ENCODE peak calls at places on chromosomes 13 and 19, in seven cellular contexts. K is epithelial cell of proximal tubule, R is GM12878, B is AG09309, X is heart left ventricle, N is upper lobe of right lung, Y is Calu3. H is an unnamed sample.

GRCh38 chr13:97855570-97855970 is 97.9 kb upstream of the IPO5 start:
- DNase-seq in N (no peak), Y (peak), K (peak), R (peak), X (peak), B (peak), H (no peak)

GRCh38 chr19:34308381-34309367 is 54.3 kb downstream of the GARRE1 start:
- DNase-seq in B (no peak), R (no peak), K (no peak), N (no peak), Y (no peak), X (no peak), H (no peak)

GRCh38 chr19:38183227-38183914 is 40.7 kb downstream of the DPF1 start:
- DNase-seq in Y (no peak), R (no peak), N (no peak), K (no peak), X (peak), B (no peak), H (no peak)

GRCh38 chr19:55283548-55284393 is at the start of gene BRSK1:
- DNase-seq in Y (no peak), X (peak), R (no peak), B (no peak), K (no peak), N (no peak), H (no peak)

GRCh38 chr19:49387936-49388372 is at the start of gene KASH5:
- DNase-seq in R (no peak), Y (no peak), K (no peak), B (no peak), N (peak), X (peak), H (no peak)

GRCh38 chr19:55250262-55251036 is 8.4 kb downstream of the PPP6R1 start:
- DNase-seq in R (no peak), X (no peak), N (peak), K (no peak), B (no peak), Y (no peak), H (no peak)

GRCh38 chr19:15437355-15438123 is 12.2 kb downstream of the WIZ start:
- DNase-seq in X (no peak), R (no peak), Y (no peak), B (peak), K (no peak), N (no peak), H (no peak)

GRCh38 chr13:35917252-35917941 is 213.8 kb downstream of the DCLK1 start:
- DNase-seq in N (no peak), B (no peak), X (no peak), K (no peak), R (no peak), Y (no peak), H (no peak)

GRCh38 chr19:34232566-34233481 is 21.5 kb upstream of the GARRE1 start:
- DNase-seq in R (no peak), N (no peak), X (peak), K (peak), B (peak), Y (peak), H (no peak)

GRCh38 chr13:50236898-50237318 is 221.7 kb downstream of the KCNRG start:
- DNase-seq in N (no peak), X (no peak), B (no peak), K (no peak), Y (no peak), R (peak), H (no peak)

GRCh38 chr19:29525901-29526729 is at the start of gene VSTM2B:
- DNase-seq in Y (no peak), R (no peak), B (no peak), K (no peak), X (no peak), N (peak), H (peak)

GRCh38 chr13:71979616-71980015 is 112.6 kb upstream of the DACH1 start:
- DNase-seq in B (no peak), Y (no peak), R (no peak), K (no peak), N (no peak), X (no peak), H (no peak)

GRCh38 chr19:42412661-42413076 is 14.5 kb downstream of the LIPE start:
- DNase-seq in B (no peak), K (no peak), N (no peak), Y (no peak), X (no peak), R (no peak), H (no peak)

DNA sequence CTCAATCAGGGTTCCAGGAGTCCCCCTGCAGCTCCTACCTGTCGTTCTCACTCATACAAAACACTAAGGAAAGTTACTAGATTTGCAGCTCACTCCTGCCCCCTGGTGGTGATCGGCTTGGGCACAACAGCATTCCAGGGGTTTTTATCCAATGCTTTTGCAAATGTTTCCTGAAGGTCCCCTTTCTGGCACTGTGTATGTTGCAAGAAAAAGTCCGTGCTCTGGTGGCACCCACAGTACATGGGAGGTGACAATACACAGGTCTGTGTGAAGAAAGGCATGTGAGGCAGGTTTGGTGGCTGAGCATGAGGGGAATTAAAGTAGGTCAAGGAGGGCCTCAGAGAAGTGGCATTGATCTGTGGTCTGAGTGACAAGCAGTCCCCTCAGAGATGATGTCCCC is 8.6 kb upstream of the TYK2 start:
- DNase-seq in B (peak), X (peak), Y (peak), N (peak), R (peak), K (no peak), H (no peak)
- TF ChIP-seq CTCF in B (peak), X (peak), Y (peak), N (peak), R (peak), K (peak), H (peak)

GRCh38 chr13:77902319-77902963 is 16.2 kb downstream of the EDNRB start:
- DNase-seq in K (no peak), B (no peak), Y (no peak), N (no peak), R (no peak), X (no peak), H (no peak)
- TF ChIP-seq CTCF in K (no peak), B (no peak), Y (no peak), N (no peak), R (no peak), X (no peak), H (no peak)

GRCh38 chr13:99198630-99199029 is 2.0 kb upstream of the UBAC2 start:
- DNase-seq in N (no peak), K (no peak), R (no peak), Y (no peak), B (no peak), X (no peak), H (no peak)

GRCh38 chr13:99199541-99200432 is 867 bp upstream of the UBAC2 start:
- DNase-seq in B (no peak), R (no peak), K (no peak), Y (no peak), N (no peak), X (no peak), H (no peak)

GRCh38 chr13:99197257-99197651 is 3.4 kb upstream of the UBAC2 start:
- DNase-seq in X (no peak), Y (no peak), K (no peak), R (no peak), N (no peak), B (no peak), H (no peak)

GRCh38 chr13:99203601-99204579 is 3.2 kb downstream of the UBAC2 start:
- DNase-seq in X (no peak), K (no peak), Y (no peak), N (no peak), R (no peak), B (no peak), H (no peak)

DNA sequence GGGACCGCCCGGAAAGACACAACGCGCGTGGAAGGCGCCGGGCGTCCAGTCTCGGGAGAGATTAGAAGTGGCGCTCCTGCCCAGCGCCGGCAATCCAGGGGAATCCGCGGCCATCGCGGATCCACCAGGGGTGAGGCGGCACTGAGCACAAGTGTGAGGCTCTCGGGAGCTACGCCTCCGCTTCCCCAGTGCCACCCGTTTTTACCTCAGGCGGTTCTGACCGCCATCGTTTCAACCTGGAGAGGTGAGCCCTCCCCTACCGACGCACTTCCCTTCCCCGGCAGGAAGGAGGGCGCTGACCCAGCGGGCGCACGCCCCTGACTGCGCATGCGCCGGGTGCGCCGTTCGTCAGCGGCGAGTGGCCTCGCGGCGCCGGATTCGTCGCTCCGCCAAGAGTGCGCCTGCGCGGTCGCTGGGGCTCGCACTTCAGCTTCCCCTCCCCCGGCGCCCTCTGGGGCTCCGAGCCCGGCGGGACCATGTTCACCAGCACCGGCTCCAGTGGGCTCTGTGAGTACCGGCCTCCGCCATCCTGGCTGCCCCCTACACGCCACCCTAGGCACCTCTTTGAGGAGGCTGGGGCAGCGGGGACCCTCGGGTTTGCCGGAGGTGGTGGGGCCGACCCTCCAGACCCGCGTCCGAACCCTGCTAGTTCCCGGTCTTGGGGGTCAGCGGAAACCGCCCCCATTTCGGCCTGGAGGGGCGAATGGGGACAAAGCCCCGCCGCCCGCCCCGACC is at the start of gene UBAC2:
- DNase-seq in K (peak), R (peak), X (peak), Y (peak), N (peak), B (peak), H (peak)
- TF ChIP-seq CTCF in K (no peak), R (no peak), X (no peak), Y (no peak), N (no peak), B (no peak), H (peak)

GRCh38 chr19:1592023-1592754 is 476 bp downstream of the MBD3 start:
- DNase-seq in N (peak), B (peak), X (peak), K (no peak), Y (peak), R (peak), H (no peak)

GRCh38 chr19:1587872-1588271 is 4.8 kb downstream of the MBD3 start:
- DNase-seq in K (no peak), Y (no peak), N (no peak), R (no peak), B (no peak), X (no peak), H (no peak)

GRCh38 chr19:1590641-1591397 is 1.8 kb downstream of the MBD3 start:
- DNase-seq in R (no peak), B (no peak), N (no peak), X (no peak), Y (peak), K (no peak), H (no peak)

GRCh38 chr19:1591421-1592022 is 1.1 kb downstream of the MBD3 start:
- DNase-seq in R (no peak), Y (peak), X (no peak), K (no peak), B (no peak), N (no peak), H (no peak)

DNA sequence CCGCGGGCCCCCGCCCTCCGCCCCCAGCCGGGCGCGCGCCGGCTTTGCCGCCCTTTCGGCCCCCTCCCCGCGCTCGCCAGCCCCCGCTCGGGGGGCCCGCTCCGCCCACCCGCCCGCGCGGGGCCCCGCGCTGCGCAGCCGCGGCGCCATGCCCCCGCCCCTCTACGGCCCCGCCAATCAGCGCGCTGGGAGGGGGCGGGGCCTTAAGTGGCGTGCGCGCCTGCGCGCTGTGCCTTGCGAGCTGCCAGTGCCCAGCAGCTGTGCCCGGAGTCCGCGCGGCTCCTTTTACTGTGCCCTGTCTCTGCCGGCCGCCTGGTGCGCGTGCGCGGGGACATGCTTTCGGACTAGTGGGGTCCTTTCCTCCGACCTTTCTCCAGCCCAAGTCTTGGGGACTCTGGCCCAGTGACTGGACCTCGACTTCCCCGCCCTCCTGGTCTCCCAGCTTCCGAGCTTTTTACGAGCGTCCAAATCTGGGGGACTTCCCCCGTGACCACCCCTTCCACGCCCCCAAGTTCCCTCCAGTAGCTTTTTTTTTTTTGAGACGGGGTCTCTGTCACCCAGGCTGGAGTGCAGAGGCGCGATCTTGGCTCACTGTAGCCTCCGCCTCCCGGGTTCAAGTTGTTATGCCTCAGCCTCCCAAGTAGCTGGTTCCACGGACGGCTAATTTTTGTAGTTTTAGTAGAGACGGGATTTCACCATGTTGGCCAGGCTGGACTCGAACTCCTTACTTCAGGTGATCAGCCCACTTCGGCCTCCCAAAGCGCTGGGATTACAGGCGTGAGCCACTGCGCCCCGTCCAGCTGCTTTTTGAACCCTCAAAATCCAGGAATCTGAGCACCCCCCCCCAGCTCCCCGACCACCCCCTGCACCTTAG is at the start of gene MBD3:
- DNase-seq in N (peak), Y (peak), R (peak), B (peak), K (peak), X (peak), H (no peak)
- TF ChIP-seq CTCF in N (no peak), Y (no peak), R (no peak), B (no peak), K (no peak), X (no peak), H (no peak)

GRCh38 chr13:91576590-91576989 is 178.2 kb downstream of the GPC5 start:
- DNase-seq in B (no peak), K (no peak), X (no peak), N (no peak), R (no peak), Y (no peak), H (no peak)
- TF ChIP-seq CTCF in B (no peak), K (peak), X (no peak), N (no peak), R (peak), Y (no peak), H (peak)

GRCh38 chr19:17469092-17469370 is 1.3 kb upstream of the SLC27A1 start:
- DNase-seq in N (no peak), X (no peak), K (no peak), Y (no peak), B (no peak), R (no peak), H (no peak)

GRCh38 chr19:17469371-17470203 is 737 bp upstream of the SLC27A1 start:
- DNase-seq in Y (peak), R (peak), X (peak), B (peak), K (peak), N (peak), H (no peak)

GRCh38 chr19:17471410-17472125 is 1.2 kb downstream of the SLC27A1 start:
- DNase-seq in B (no peak), K (no peak), R (no peak), Y (no peak), N (no peak), X (no peak), H (no peak)

GRCh38 chr19:17468302-17469091 is 1.8 kb upstream of the SLC27A1 start:
- DNase-seq in Y (no peak), R (no peak), B (no peak), X (peak), N (peak), K (no peak), H (no peak)

GRCh38 chr19:17470204-17470841 is at the start of gene SLC27A1:
- DNase-seq in Y (peak), B (peak), X (peak), N (peak), R (peak), K (peak), H (peak)
- TF ChIP-seq CTCF in Y (no peak), B (no peak), X (no peak), N (no peak), R (no peak), K (no peak), H (peak)

GRCh38 chr19:33102893-33103292 is 21.9 kb downstream of the GPATCH1 start:
- DNase-seq in R (no peak), N (no peak), K (no peak), Y (no peak), B (no peak), X (no peak), H (no peak)

GRCh38 chr19:33111587-33111986 is 20.3 kb upstream of the WDR88 start:
- DNase-seq in N (no peak), B (no peak), K (no peak), X (no peak), R (no peak), Y (no peak), H (no peak)

GRCh38 chr19:33110201-33110910 is 21.6 kb upstream of the WDR88 start:
- DNase-seq in Y (no peak), B (no peak), N (no peak), R (no peak), X (no peak), K (peak), H (no peak)

DNA sequence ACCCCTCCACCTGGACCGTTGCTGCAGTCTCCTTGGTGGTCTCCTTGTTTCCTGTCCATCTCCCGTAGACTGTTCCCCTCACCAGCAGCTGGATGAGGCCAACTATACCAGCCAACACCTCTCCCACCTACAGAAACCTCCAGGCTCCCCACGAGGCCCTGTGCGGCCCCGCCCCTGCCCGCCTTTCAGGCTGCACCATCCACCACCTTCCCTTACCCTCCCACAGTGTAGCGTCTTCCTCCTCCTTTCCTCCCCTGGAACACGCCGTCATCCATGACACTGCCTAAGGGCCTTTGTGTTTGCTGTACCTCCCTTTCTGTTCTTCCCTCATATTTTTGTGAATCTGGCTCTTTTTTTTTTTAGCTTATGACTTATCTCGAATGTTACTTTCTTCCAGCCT is 23.8 kb upstream of the WDR88 start:
- DNase-seq in K (no peak), B (no peak), Y (no peak), N (no peak), R (no peak), X (no peak), H (no peak)
- TF ChIP-seq CTCF in K (no peak), B (no peak), Y (no peak), N (no peak), R (no peak), X (no peak), H (no peak)

GRCh38 chr13:44818428-44818827 is 170.8 kb downstream of the NUFIP1 start:
- DNase-seq in R (no peak), N (no peak), B (no peak), K (no peak), Y (no peak), X (no peak), H (no peak)
- TF ChIP-seq CTCF in R (no peak), N (peak), B (peak), K (peak), Y (no peak), X (peak), H (peak)

H was measured in chondrocyte.